ENCODE peak calls at places on chromosome 21, in eight cellular contexts. N is activated CD8-positive, alpha-beta T cell treated with anti-CD3 and anti-CD28 coated beads, Interleukin-2, amount 10 ng/mL, durations not matched to agents 7 days and 5 days; Y is fibroblast of lung; C is SW480; Q is stimulated activated CD4-positive, alpha-beta T cell treated with anti-CD3 and anti-CD28 coated beads, Interleukin-2, amount 100 ng/mL, for 48 hours; O is psoas muscle; F is amniotic stem cell; T is left colon. Z is an unnamed sample.

GRCh38 chr21:37101384-37101783 is 28.3 kb downstream of the TTC3 start:
- DNase-seq in N (no peak), Y (peak), C (no peak), Q (no peak), O (no peak), F (no peak), T (no peak), Z (no peak)

GRCh38 chr21:20330652-20331051 is 667.6 kb upstream of the NCAM2 start:
- DNase-seq in N (no peak), Y (no peak), C (no peak), Q (no peak), O (no peak), F (no peak), T (no peak), Z (no peak)

GRCh38 chr21:34282223-34282622 is 81.6 kb upstream of the KCNE2 start:
- DNase-seq in N (no peak), Y (peak), C (no peak), Q (no peak), O (no peak), F (no peak), T (no peak), Z (peak)

GRCh38 chr21:22892757-22893156 is 1894.5 kb downstream of the NCAM2 start:
- DNase-seq in N (no peak), Y (no peak), C (no peak), Q (no peak), O (no peak), F (no peak), T (no peak), Z (no peak)

GRCh38 chr21:16870116-16870515 is 642.7 kb upstream of the CXADR start:
- DNase-seq in N (no peak), Y (no peak), C (no peak), Q (no peak), O (no peak), F (no peak), T (no peak), Z (no peak)

GRCh38 chr21:33661146-33661545 is 18.8 kb downstream of the ITSN1 start:
- DNase-seq in N (no peak), Y (no peak), C (no peak), Q (no peak), O (no peak), F (no peak), T (no peak), Z (no peak)

GRCh38 chr21:46399686-46400085 is 59.0 kb upstream of the DIP2A start:
- DNase-seq in N (no peak), Y (no peak), C (no peak), Q (no peak), O (peak), F (no peak), T (no peak), Z (no peak)

GRCh38 chr21:42056996-42057689 is 14.0 kb upstream of the UMODL1 start:
- DNase-seq in N (no peak), Y (peak), C (no peak), Q (no peak), O (no peak), F (no peak), T (peak), Z (peak)

GRCh38 chr21:26776320-26777021 is 68.7 kb downstream of the ADAMTS1 start:
- DNase-seq in N (no peak), Y (peak), C (no peak), Q (no peak), O (no peak), F (no peak), T (no peak), Z (no peak)

GRCh38 chr21:42640486-42640885 is 12.9 kb upstream of the PDE9A start:
- DNase-seq in N (no peak), Y (no peak), C (no peak), Q (no peak), O (peak), F (no peak), T (peak), Z (no peak)

GRCh38 chr21:29082416-29082815 is 9.0 kb upstream of the CCT8 start:
- DNase-seq in N (no peak), Y (no peak), C (no peak), Q (no peak), O (no peak), F (no peak), T (no peak), Z (no peak)

GRCh38 chr21:34812510-34813265 is 143.9 kb downstream of the CLIC6 start:
- DNase-seq in N (no peak), Y (peak), C (no peak), Q (no peak), O (no peak), F (peak), T (no peak), Z (peak)

GRCh38 chr21:29217818-29218252 is 80.9 kb upstream of the BACH1 start:
- DNase-seq in N (no peak), Y (peak), C (peak), Q (no peak), O (no peak), F (peak), T (no peak), Z (peak)

GRCh38 chr21:35382696-35383095 is 333.6 kb upstream of the RUNX1 start:
- DNase-seq in N (no peak), Y (peak), C (no peak), Q (no peak), O (no peak), F (no peak), T (no peak), Z (no peak)

GRCh38 chr21:34850166-34850695 is 181.4 kb downstream of the CLIC6 start:
- DNase-seq in N (no peak), Y (no peak), C (no peak), Q (no peak), O (no peak), F (no peak), T (no peak), Z (no peak)

GRCh38 chr21:34221331-34222030 is 142.3 kb upstream of the KCNE2 start:
- DNase-seq in N (no peak), Y (no peak), C (no peak), Q (no peak), O (no peak), F (no peak), T (no peak), Z (no peak)

GRCh38 chr21:41482321-41482720 is 25.6 kb downstream of the TMPRSS2 start:
- DNase-seq in N (no peak), Y (peak), C (no peak), Q (no peak), O (no peak), F (no peak), T (no peak), Z (peak)

GRCh38 chr21:45620201-45620600 is 23.3 kb upstream of the PCBP3 start:
- DNase-seq in N (no peak), Y (no peak), C (no peak), Q (no peak), O (no peak), F (no peak), T (no peak), Z (no peak)

GRCh38 chr21:24336491-24336890 is 1270.8 kb downstream of the MRPL39 start:
- DNase-seq in N (no peak), Y (no peak), C (no peak), Q (no peak), O (no peak), F (no peak), T (no peak), Z (no peak)

GRCh38 chr21:33418686-33419085 is 15.5 kb downstream of the IFNGR2 start:
- DNase-seq in N (no peak), Y (no peak), C (no peak), Q (no peak), O (peak), F (no peak), T (no peak), Z (no peak)

GRCh38 chr21:36428789-36429671 is 43.8 kb downstream of the CHAF1B start:
- DNase-seq in N (no peak), Y (peak), C (no peak), Q (no peak), O (no peak), F (no peak), T (no peak), Z (peak)

Z was measured in DMS53.